ENCODE peak calls at places on chromosomes 16 and 17, in ten cellular contexts. J is aorta; S is NCI-H1092; A is glutamatergic neuron; N is stimulated activated CD4-positive, alpha-beta T cell treated with anti-CD3 and anti-CD28 coated beads, Interleukin-1b, Interleukin-23, amount 100 ng/mL, for 24 hours; O is HuH-7; T is T47D; V is stimulated activated CD8-positive, alpha-beta memory T cell treated with anti-CD3 and anti-CD28 coated beads, Interleukin-15, amount 100 ng/mL, for 24 hours; M is activated naive CD8-positive, alpha-beta T cell treated with anti-CD3 and anti-CD28 coated beads, Interleukin-2, amount 10 ng/mL, durations not matched to agents 7 days and 5 days; P is T-helper 2 cell. U is an unnamed sample.
A peak's percentile ranks its signal among the peaks of the same experiment; 100 is the strongest.

GRCh38 chr17:37494971-37495370 is 5.3 kb downstream of the DUSP14 start:
- DNase-seq in J (no peak), S (no peak), A (no peak), N (no peak), O (no peak), T (no peak), V (no peak), M (no peak), P (no peak), U (no peak)

GRCh38 chr16:50067290-50067853 is 1.6 kb downstream of the HEATR3 start:
- DNase-seq in J (no peak), S (peak; percentile 2), A (peak; percentile 50), N (no peak), O (peak; percentile 34), T (no peak), V (no peak), M (no peak), P (no peak), U (no peak)

GRCh38 chr16:20884240-20884556 is 16.0 kb downstream of the DCUN1D3 start:
- DNase-seq in J (no peak), S (no peak), A (no peak), N (no peak), O (no peak), T (no peak), V (no peak), M (no peak), P (no peak), U (no peak)

GRCh38 chr16:56930516-56931252 is 1.3 kb upstream of the HERPUD1 start:
- DNase-seq in J (no peak), S (no peak), A (peak; percentile 22), N (no peak), O (no peak), T (no peak), V (no peak), M (no peak), P (no peak), U (peak; percentile 64)

GRCh38 chr17:36933174-36934143 is 3.8 kb upstream of the LHX1 start:
- DNase-seq in J (no peak), S (no peak), A (peak; percentile 28), N (no peak), O (no peak), T (no peak), V (no peak), M (peak; percentile 49), P (no peak), U (no peak)

GRCh38 chr16:24216961-24217360 is 39.2 kb upstream of the CACNG3 start:
- DNase-seq in J (no peak), S (no peak), A (no peak), N (no peak), O (no peak), T (no peak), V (no peak), M (no peak), P (no peak), U (no peak)

GRCh38 chr16:1413684-1414531 is 596 bp downstream of the UNKL start:
- DNase-seq in J (peak; percentile 69), S (no peak), A (peak; percentile 79), N (no peak), O (peak; percentile 63), T (no peak), V (peak; percentile 53), M (peak; percentile 87), P (peak; percentile 23), U (no peak)

GRCh38 chr17:42743595-42744282 is 1.1 kb downstream of the EZH1 start:
- DNase-seq in J (no peak), S (no peak), A (no peak), N (no peak), O (no peak), T (peak; percentile 38), V (no peak), M (no peak), P (no peak), U (no peak)

GRCh38 chr17:19337712-19338023 is 24.9 kb downstream of the B9D1 start:
- DNase-seq in J (no peak), S (no peak), A (no peak), N (no peak), O (no peak), T (no peak), V (no peak), M (no peak), P (no peak), U (peak; percentile 50)

GRCh38 chr17:59751955-59752413 is 44.5 kb downstream of the VMP1 start:
- DNase-seq in J (no peak), S (no peak), A (no peak), N (no peak), O (no peak), T (no peak), V (no peak), M (no peak), P (no peak), U (no peak)

GRCh38 chr17:28946239-28946638 is 5.1 kb downstream of the PHF12 start:
- DNase-seq in J (no peak), S (no peak), A (no peak), N (no peak), O (no peak), T (no peak), V (no peak), M (no peak), P (no peak), U (no peak)

GRCh38 chr16:3054965-3055733 is 8.8 kb downstream of the MMP25 start:
- DNase-seq in J (no peak), S (no peak), A (no peak), N (no peak), O (no peak), T (no peak), V (no peak), M (peak; percentile 76), P (no peak), U (no peak)

GRCh38 chr17:77371117-77371887 is 230.5 kb downstream of the SEC14L1 start:
- DNase-seq in J (peak; percentile 45), S (peak; percentile 43), A (no peak), N (no peak), O (no peak), T (no peak), V (no peak), M (no peak), P (no peak), U (peak; percentile 67)

U was measured in sigmoid colon.